ENCODE peak calls at places on chromosomes 5 and 9, in seven cellular contexts. One of them, this sample, is unnamed.

GRCh38 chr9:113559834-113560620 is 96.5 kb downstream of the RGS3 start:
- DNase-seq in T-helper 1 cell: no peak
- DNase-seq in stimulated activated CD8-positive, alpha-beta memory T cell treated with anti-CD3 and anti-CD28 coated beads, Interleukin-12 subunit alpha, Interleukin-12 subunit beta, amount 100 ng/mL, for 1 hour: no peak
- DNase-seq in A549: no peak
- DNase-seq in ACHN: no peak
- DNase-seq in hepatocyte: no peak
- DNase-seq in kidney tubule cell: no peak
- DNase-seq in this sample: no peak

GRCh38 chr5:172361566-172362238 is 78.1 kb upstream of the UBTD2 start:
- DNase-seq in T-helper 1 cell: no peak
- DNase-seq in ACHN: peak; percentile 70
- DNase-seq in hepatocyte: peak; percentile 33
- DNase-seq in A549: peak; percentile 18
- DNase-seq in kidney tubule cell: peak; percentile 97
- DNase-seq in stimulated activated CD8-positive, alpha-beta memory T cell treated with anti-CD3 and anti-CD28 coated beads, Interleukin-12 subunit alpha, Interleukin-12 subunit beta, amount 100 ng/mL, for 1 hour: no peak
- DNase-seq in this sample: peak; percentile 96

GRCh38 chr9:2620876-2621677 is 510 bp upstream of the VLDLR start:
- DNase-seq in ACHN: peak; percentile 88
- DNase-seq in hepatocyte: peak; percentile 84
- DNase-seq in stimulated activated CD8-positive, alpha-beta memory T cell treated with anti-CD3 and anti-CD28 coated beads, Interleukin-12 subunit alpha, Interleukin-12 subunit beta, amount 100 ng/mL, for 1 hour: no peak
- DNase-seq in kidney tubule cell: peak; percentile 91
- DNase-seq in T-helper 1 cell: no peak
- DNase-seq in A549: peak; percentile 79
- DNase-seq in this sample: peak; percentile 94

GRCh38 chr5:123036391-123037103 is at the start of gene PPIC:
- DNase-seq in T-helper 1 cell: no peak
- DNase-seq in kidney tubule cell: peak; percentile 90
- DNase-seq in stimulated activated CD8-positive, alpha-beta memory T cell treated with anti-CD3 and anti-CD28 coated beads, Interleukin-12 subunit alpha, Interleukin-12 subunit beta, amount 100 ng/mL, for 1 hour: no peak
- DNase-seq in ACHN: peak; percentile 74
- DNase-seq in A549: peak; percentile 91
- DNase-seq in hepatocyte: peak; percentile 93
- DNase-seq in this sample: peak; percentile 92

GRCh38 chr5:150245111-150245789 is 44.3 kb downstream of the CAMK2A start:
- DNase-seq in stimulated activated CD8-positive, alpha-beta memory T cell treated with anti-CD3 and anti-CD28 coated beads, Interleukin-12 subunit alpha, Interleukin-12 subunit beta, amount 100 ng/mL, for 1 hour: no peak
- DNase-seq in A549: no peak
- DNase-seq in ACHN: no peak
- DNase-seq in kidney tubule cell: no peak
- DNase-seq in T-helper 1 cell: no peak
- DNase-seq in hepatocyte: peak; percentile 32
- DNase-seq in this sample: no peak

GRCh38 chr5:167671176-167671575 is 620.3 kb upstream of the WWC1 start:
- DNase-seq in hepatocyte: no peak
- DNase-seq in stimulated activated CD8-positive, alpha-beta memory T cell treated with anti-CD3 and anti-CD28 coated beads, Interleukin-12 subunit alpha, Interleukin-12 subunit beta, amount 100 ng/mL, for 1 hour: no peak
- DNase-seq in A549: no peak
- DNase-seq in T-helper 1 cell: no peak
- DNase-seq in ACHN: no peak
- DNase-seq in kidney tubule cell: no peak
- DNase-seq in this sample: no peak

GRCh38 chr5:42896523-42896922 is 84.8 kb upstream of the SELENOP start:
- DNase-seq in kidney tubule cell: no peak
- DNase-seq in A549: no peak
- DNase-seq in hepatocyte: no peak
- DNase-seq in T-helper 1 cell: no peak
- DNase-seq in stimulated activated CD8-positive, alpha-beta memory T cell treated with anti-CD3 and anti-CD28 coated beads, Interleukin-12 subunit alpha, Interleukin-12 subunit beta, amount 100 ng/mL, for 1 hour: no peak
- DNase-seq in ACHN: no peak
- DNase-seq in this sample: no peak

GRCh38 chr5:154727361-154727760 is 27.8 kb upstream of the LARP1 start:
- DNase-seq in A549: no peak
- DNase-seq in hepatocyte: no peak
- DNase-seq in ACHN: no peak
- DNase-seq in T-helper 1 cell: no peak
- DNase-seq in stimulated activated CD8-positive, alpha-beta memory T cell treated with anti-CD3 and anti-CD28 coated beads, Interleukin-12 subunit alpha, Interleukin-12 subunit beta, amount 100 ng/mL, for 1 hour: no peak
- DNase-seq in kidney tubule cell: no peak
- DNase-seq in this sample: no peak

GRCh38 chr9:110669439-110669838 is 848 bp downstream of the MUSK start:
- DNase-seq in kidney tubule cell: peak; percentile 49
- DNase-seq in T-helper 1 cell: no peak
- DNase-seq in stimulated activated CD8-positive, alpha-beta memory T cell treated with anti-CD3 and anti-CD28 coated beads, Interleukin-12 subunit alpha, Interleukin-12 subunit beta, amount 100 ng/mL, for 1 hour: no peak
- DNase-seq in hepatocyte: no peak
- DNase-seq in A549: no peak
- DNase-seq in ACHN: no peak
- DNase-seq in this sample: no peak

GRCh38 chr5:36450229-36451024 is 148.7 kb upstream of the RANBP3L start:
- DNase-seq in stimulated activated CD8-positive, alpha-beta memory T cell treated with anti-CD3 and anti-CD28 coated beads, Interleukin-12 subunit alpha, Interleukin-12 subunit beta, amount 100 ng/mL, for 1 hour: no peak
- DNase-seq in ACHN: no peak
- DNase-seq in hepatocyte: no peak
- DNase-seq in T-helper 1 cell: no peak
- DNase-seq in A549: no peak
- DNase-seq in kidney tubule cell: peak; percentile 50
- DNase-seq in this sample: no peak

GRCh38 chr9:108674766-108675530 is 180.8 kb downstream of the ACTL7B start:
- DNase-seq in stimulated activated CD8-positive, alpha-beta memory T cell treated with anti-CD3 and anti-CD28 coated beads, Interleukin-12 subunit alpha, Interleukin-12 subunit beta, amount 100 ng/mL, for 1 hour: no peak
- DNase-seq in kidney tubule cell: no peak
- DNase-seq in A549: no peak
- DNase-seq in ACHN: no peak
- DNase-seq in T-helper 1 cell: no peak
- DNase-seq in hepatocyte: no peak
- DNase-seq in this sample: no peak

GRCh38 chr5:174271316-174271715 is 225.8 kb downstream of the NSG2 start:
- DNase-seq in A549: no peak
- DNase-seq in stimulated activated CD8-positive, alpha-beta memory T cell treated with anti-CD3 and anti-CD28 coated beads, Interleukin-12 subunit alpha, Interleukin-12 subunit beta, amount 100 ng/mL, for 1 hour: no peak
- DNase-seq in kidney tubule cell: no peak
- DNase-seq in T-helper 1 cell: no peak
- DNase-seq in hepatocyte: no peak
- DNase-seq in ACHN: no peak
- DNase-seq in this sample: no peak

GRCh38 chr9:21974542-21975409 is 19.4 kb downstream of the CDKN2A start:
- DNase-seq in stimulated activated CD8-positive, alpha-beta memory T cell treated with anti-CD3 and anti-CD28 coated beads, Interleukin-12 subunit alpha, Interleukin-12 subunit beta, amount 100 ng/mL, for 1 hour: no peak
- DNase-seq in hepatocyte: peak; percentile 50
- DNase-seq in kidney tubule cell: peak; percentile 76
- DNase-seq in ACHN: no peak
- DNase-seq in A549: no peak
- DNase-seq in T-helper 1 cell: no peak
- DNase-seq in this sample: no peak

GRCh38 chr9:133738039-133738805 is at the start of gene SARDH:
- DNase-seq in A549: peak; percentile 55
- DNase-seq in kidney tubule cell: peak; percentile 41
- DNase-seq in T-helper 1 cell: no peak
- DNase-seq in stimulated activated CD8-positive, alpha-beta memory T cell treated with anti-CD3 and anti-CD28 coated beads, Interleukin-12 subunit alpha, Interleukin-12 subunit beta, amount 100 ng/mL, for 1 hour: peak; percentile 5
- DNase-seq in ACHN: no peak
- DNase-seq in hepatocyte: peak; percentile 75
- DNase-seq in this sample: peak; percentile 67

GRCh38 chr9:70256123-70256551 is 2.6 kb upstream of the SMC5 start:
- DNase-seq in stimulated activated CD8-positive, alpha-beta memory T cell treated with anti-CD3 and anti-CD28 coated beads, Interleukin-12 subunit alpha, Interleukin-12 subunit beta, amount 100 ng/mL, for 1 hour: no peak
- DNase-seq in hepatocyte: peak; percentile 74
- DNase-seq in ACHN: no peak
- DNase-seq in kidney tubule cell: peak; percentile 83
- DNase-seq in T-helper 1 cell: no peak
- DNase-seq in A549: no peak
- DNase-seq in this sample: peak; percentile 83

GRCh38 chr5:91407204-91407603 is 24.1 kb upstream of the ARRDC3 start:
- DNase-seq in kidney tubule cell: no peak
- DNase-seq in T-helper 1 cell: no peak
- DNase-seq in A549: no peak
- DNase-seq in hepatocyte: no peak
- DNase-seq in ACHN: no peak
- DNase-seq in stimulated activated CD8-positive, alpha-beta memory T cell treated with anti-CD3 and anti-CD28 coated beads, Interleukin-12 subunit alpha, Interleukin-12 subunit beta, amount 100 ng/mL, for 1 hour: no peak
- DNase-seq in this sample: no peak

GRCh38 chr9:138082918-138083636 is 205.5 kb downstream of the CACNA1B start:
- DNase-seq in hepatocyte: no peak
- DNase-seq in A549: no peak
- DNase-seq in kidney tubule cell: no peak
- DNase-seq in stimulated activated CD8-positive, alpha-beta memory T cell treated with anti-CD3 and anti-CD28 coated beads, Interleukin-12 subunit alpha, Interleukin-12 subunit beta, amount 100 ng/mL, for 1 hour: no peak
- DNase-seq in ACHN: no peak
- DNase-seq in T-helper 1 cell: no peak
- DNase-seq in this sample: peak; percentile 0

GRCh38 chr9:95268681-95269080 is 48.8 kb downstream of the FANCC start:
- DNase-seq in hepatocyte: peak; percentile 75
- DNase-seq in T-helper 1 cell: no peak
- DNase-seq in stimulated activated CD8-positive, alpha-beta memory T cell treated with anti-CD3 and anti-CD28 coated beads, Interleukin-12 subunit alpha, Interleukin-12 subunit beta, amount 100 ng/mL, for 1 hour: no peak
- DNase-seq in A549: peak; percentile 21
- DNase-seq in ACHN: peak; percentile 51
- DNase-seq in kidney tubule cell: peak; percentile 50
- DNase-seq in this sample: peak; percentile 41

GRCh38 chr5:112084149-112084548 is 327.2 kb upstream of the NREP start:
- DNase-seq in kidney tubule cell: no peak
- DNase-seq in T-helper 1 cell: no peak
- DNase-seq in hepatocyte: peak; percentile 6
- DNase-seq in stimulated activated CD8-positive, alpha-beta memory T cell treated with anti-CD3 and anti-CD28 coated beads, Interleukin-12 subunit alpha, Interleukin-12 subunit beta, amount 100 ng/mL, for 1 hour: no peak
- DNase-seq in A549: no peak
- DNase-seq in ACHN: no peak
- DNase-seq in this sample: no peak

GRCh38 chr5:98768160-98769005 is 5.1 kb upstream of the RGMB start:
- DNase-seq in hepatocyte: peak; percentile 65
- DNase-seq in stimulated activated CD8-positive, alpha-beta memory T cell treated with anti-CD3 and anti-CD28 coated beads, Interleukin-12 subunit alpha, Interleukin-12 subunit beta, amount 100 ng/mL, for 1 hour: no peak
- DNase-seq in A549: peak; percentile 68
- DNase-seq in T-helper 1 cell: peak; percentile 18
- DNase-seq in kidney tubule cell: peak; percentile 62
- DNase-seq in ACHN: peak; percentile 66
- DNase-seq in this sample: peak; percentile 70

GRCh38 chr5:36654598-36654997 is 48.2 kb downstream of the SLC1A3 start:
- DNase-seq in stimulated activated CD8-positive, alpha-beta memory T cell treated with anti-CD3 and anti-CD28 coated beads, Interleukin-12 subunit alpha, Interleukin-12 subunit beta, amount 100 ng/mL, for 1 hour: no peak
- DNase-seq in ACHN: no peak
- DNase-seq in A549: no peak
- DNase-seq in T-helper 1 cell: no peak
- DNase-seq in hepatocyte: no peak
- DNase-seq in kidney tubule cell: no peak
- DNase-seq in this sample: no peak

GRCh38 chr5:173733831-173734491 is 117.5 kb upstream of the BOD1 start:
- DNase-seq in kidney tubule cell: no peak
- DNase-seq in stimulated activated CD8-positive, alpha-beta memory T cell treated with anti-CD3 and anti-CD28 coated beads, Interleukin-12 subunit alpha, Interleukin-12 subunit beta, amount 100 ng/mL, for 1 hour: no peak
- DNase-seq in ACHN: no peak
- DNase-seq in T-helper 1 cell: no peak
- DNase-seq in A549: no peak
- DNase-seq in hepatocyte: no peak
- DNase-seq in this sample: no peak

GRCh38 chr9:101375546-101375945 is 9.3 kb downstream of the BAAT start:
- DNase-seq in T-helper 1 cell: no peak
- DNase-seq in stimulated activated CD8-positive, alpha-beta memory T cell treated with anti-CD3 and anti-CD28 coated beads, Interleukin-12 subunit alpha, Interleukin-12 subunit beta, amount 100 ng/mL, for 1 hour: no peak
- DNase-seq in kidney tubule cell: no peak
- DNase-seq in hepatocyte: no peak
- DNase-seq in A549: no peak
- DNase-seq in ACHN: no peak
- DNase-seq in this sample: peak; percentile 62

GRCh38 chr5:14870347-14871083 is 1.1 kb downstream of the ANKH start:
- DNase-seq in kidney tubule cell: no peak
- DNase-seq in T-helper 1 cell: peak; percentile 75
- DNase-seq in ACHN: no peak
- DNase-seq in stimulated activated CD8-positive, alpha-beta memory T cell treated with anti-CD3 and anti-CD28 coated beads, Interleukin-12 subunit alpha, Interleukin-12 subunit beta, amount 100 ng/mL, for 1 hour: peak; percentile 53
- DNase-seq in hepatocyte: no peak
- DNase-seq in A549: no peak
- DNase-seq in this sample: peak; percentile 14

GRCh38 chr5:76728965-76729364 is 13.0 kb downstream of the F2R start:
- DNase-seq in T-helper 1 cell: no peak
- DNase-seq in kidney tubule cell: no peak
- DNase-seq in hepatocyte: no peak
- DNase-seq in stimulated activated CD8-positive, alpha-beta memory T cell treated with anti-CD3 and anti-CD28 coated beads, Interleukin-12 subunit alpha, Interleukin-12 subunit beta, amount 100 ng/mL, for 1 hour: no peak
- DNase-seq in ACHN: no peak
- DNase-seq in A549: no peak
- DNase-seq in this sample: no peak

GRCh38 chr5:176667637-176668036 is 20.4 kb downstream of the TSPAN17 start:
- DNase-seq in hepatocyte: no peak
- DNase-seq in ACHN: no peak
- DNase-seq in stimulated activated CD8-positive, alpha-beta memory T cell treated with anti-CD3 and anti-CD28 coated beads, Interleukin-12 subunit alpha, Interleukin-12 subunit beta, amount 100 ng/mL, for 1 hour: no peak
- DNase-seq in T-helper 1 cell: no peak
- DNase-seq in kidney tubule cell: no peak
- DNase-seq in A549: no peak
- DNase-seq in this sample: no peak

GRCh38 chr5:131377785-131378325 is 114.0 kb downstream of the CDC42SE2 start:
- DNase-seq in T-helper 1 cell: no peak
- DNase-seq in ACHN: no peak
- DNase-seq in A549: no peak
- DNase-seq in kidney tubule cell: peak; percentile 20
- DNase-seq in stimulated activated CD8-positive, alpha-beta memory T cell treated with anti-CD3 and anti-CD28 coated beads, Interleukin-12 subunit alpha, Interleukin-12 subunit beta, amount 100 ng/mL, for 1 hour: no peak
- DNase-seq in hepatocyte: no peak
- DNase-seq in this sample: peak; percentile 48

GRCh38 chr5:98341711-98342042 is 431.8 kb upstream of the RGMB start:
- DNase-seq in stimulated activated CD8-positive, alpha-beta memory T cell treated with anti-CD3 and anti-CD28 coated beads, Interleukin-12 subunit alpha, Interleukin-12 subunit beta, amount 100 ng/mL, for 1 hour: no peak
- DNase-seq in A549: no peak
- DNase-seq in kidney tubule cell: peak; percentile 13
- DNase-seq in T-helper 1 cell: no peak
- DNase-seq in ACHN: no peak
- DNase-seq in hepatocyte: no peak
- DNase-seq in this sample: no peak

GRCh38 chr5:78751872-78752271 is 103.3 kb upstream of the LHFPL2 start:
- DNase-seq in hepatocyte: no peak
- DNase-seq in stimulated activated CD8-positive, alpha-beta memory T cell treated with anti-CD3 and anti-CD28 coated beads, Interleukin-12 subunit alpha, Interleukin-12 subunit beta, amount 100 ng/mL, for 1 hour: no peak
- DNase-seq in A549: no peak
- DNase-seq in ACHN: no peak
- DNase-seq in T-helper 1 cell: no peak
- DNase-seq in kidney tubule cell: no peak
- DNase-seq in this sample: no peak

GRCh38 chr9:116959775-116960174 is 272.7 kb downstream of the TRIM32 start:
- DNase-seq in T-helper 1 cell: no peak
- DNase-seq in stimulated activated CD8-positive, alpha-beta memory T cell treated with anti-CD3 and anti-CD28 coated beads, Interleukin-12 subunit alpha, Interleukin-12 subunit beta, amount 100 ng/mL, for 1 hour: no peak
- DNase-seq in kidney tubule cell: no peak
- DNase-seq in ACHN: no peak
- DNase-seq in A549: no peak
- DNase-seq in hepatocyte: peak; percentile 32
- DNase-seq in this sample: peak; percentile 23